ENCODE peak calls at places on chromosome X, in seven cellular contexts. K, Z, I, M, U, X and D are unnamed samples.

GRCh38 chrX:143632625-143633387 is 3.1 kb downstream of the SLITRK4 start:
- DNase-seq in K (no peak), Z (peak), I (no peak), U (no peak), X (no peak), M (no peak), D (peak)

GRCh38 chrX:119226431-119226830 is 9.7 kb upstream of the PGRMC1 start:
- DNase-seq in I (no peak), X (no peak), M (no peak), Z (peak), U (no peak), K (no peak), D (no peak)

GRCh38 chrX:2550288-2551020 is 49.7 kb upstream of the DHRSX start:
- DNase-seq in K (no peak), I (no peak), Z (no peak), X (no peak), U (no peak), M (no peak), D (no peak)

GRCh38 chrX:125012585-125012984 is 307.1 kb upstream of the TEX13C start:
- DNase-seq in X (no peak), M (no peak), I (no peak), Z (no peak), K (no peak), U (no peak), D (no peak)

GRCh38 chrX:68443155-68443868 is 10.0 kb upstream of the OPHN1 start:
- DNase-seq in K (peak), X (no peak), M (no peak), I (no peak), Z (peak), U (no peak), D (no peak)

GRCh38 chrX:40171513-40172168 is 73.9 kb upstream of the BCOR start:
- DNase-seq in U (no peak), K (no peak), Z (peak), X (no peak), I (no peak), M (no peak), D (peak)

GRCh38 chrX:22526339-22526738 is 253.6 kb downstream of the CBLL2 start:
- DNase-seq in X (no peak), Z (peak), K (peak), U (no peak), I (no peak), M (peak), D (no peak)

GRCh38 chrX:98379134-98379533 is 1495.4 kb downstream of the RPA4 start:
- DNase-seq in U (no peak), Z (no peak), I (no peak), M (no peak), K (no peak), X (no peak), D (no peak)

GRCh38 chrX:19855700-19856381 is 31.6 kb downstream of the SH3KBP1 start:
- DNase-seq in Z (no peak), X (no peak), I (no peak), U (peak), M (no peak), K (no peak), D (no peak)

GRCh38 chrX:23732704-23733103 is 10.4 kb downstream of the ACOT9 start:
- DNase-seq in M (no peak), Z (peak), I (no peak), U (no peak), K (no peak), X (no peak), D (no peak)

GRCh38 chrX:130174051-130174704 is 2.4 kb downstream of the RAB33A start:
- DNase-seq in U (no peak), I (peak), K (peak), X (peak), Z (peak), M (no peak), D (peak)

GRCh38 chrX:50497067-50497466 is 26.4 kb upstream of the DGKK start:
- DNase-seq in Z (no peak), U (no peak), X (no peak), K (no peak), M (no peak), I (no peak), D (no peak)

GRCh38 chrX:25020391-25021131 is 4.8 kb upstream of the ARX start:
- DNase-seq in U (no peak), I (peak), X (no peak), M (no peak), K (no peak), Z (peak), D (no peak)

GRCh38 chrX:119726900-119727555 is 31.4 kb upstream of the SOWAHD start:
- DNase-seq in U (no peak), I (no peak), X (no peak), Z (peak), M (no peak), K (no peak), D (no peak)

GRCh38 chrX:134764202-134764785 is 106.0 kb upstream of the PLAC1 start:
- DNase-seq in M (peak), U (no peak), I (no peak), X (no peak), K (no peak), Z (peak), D (no peak)
- TF ChIP-seq CTCF in M (peak), U (peak), I (no peak), X (no peak), K (peak), Z (peak), D (no peak)

GRCh38 chrX:49175875-49176274 is 4.2 kb downstream of the PLP2 start:
- DNase-seq in K (no peak), Z (no peak), X (no peak), U (no peak), I (no peak), M (no peak), D (no peak)

GRCh38 chrX:49175435-49175834 is 3.7 kb downstream of the PLP2 start:
- DNase-seq in I (no peak), K (no peak), U (no peak), Z (peak), X (no peak), M (no peak), D (no peak)

GRCh38 chrX:49172280-49172780 is 632 bp downstream of the PLP2 start:
- DNase-seq in X (peak), I (peak), M (no peak), K (peak), Z (peak), U (peak), D (peak)

GRCh38 chrX:49174723-49175122 is 3.0 kb downstream of the PLP2 start:
- DNase-seq in I (no peak), M (no peak), Z (peak), X (no peak), K (no peak), U (no peak), D (no peak)

GRCh38 chrX:49171752-49172279 is at the start of gene PLP2:
- DNase-seq in K (peak), Z (peak), U (peak), I (peak), M (no peak), X (no peak), D (peak)
- TF ChIP-seq POLR2A in K (peak), Z (peak), U (no peak), I (no peak), M (peak), X (no peak), D (no peak)

GRCh38 chrX:47497274-47497673 is 14.3 kb upstream of the ZNF41 start:
- DNase-seq in U (no peak), X (no peak), K (peak), I (no peak), Z (peak), M (no peak), D (no peak)
- TF ChIP-seq CTCF in U (peak), X (no peak), K (peak), I (no peak), Z (peak), M (peak), D (no peak)

DNA sequence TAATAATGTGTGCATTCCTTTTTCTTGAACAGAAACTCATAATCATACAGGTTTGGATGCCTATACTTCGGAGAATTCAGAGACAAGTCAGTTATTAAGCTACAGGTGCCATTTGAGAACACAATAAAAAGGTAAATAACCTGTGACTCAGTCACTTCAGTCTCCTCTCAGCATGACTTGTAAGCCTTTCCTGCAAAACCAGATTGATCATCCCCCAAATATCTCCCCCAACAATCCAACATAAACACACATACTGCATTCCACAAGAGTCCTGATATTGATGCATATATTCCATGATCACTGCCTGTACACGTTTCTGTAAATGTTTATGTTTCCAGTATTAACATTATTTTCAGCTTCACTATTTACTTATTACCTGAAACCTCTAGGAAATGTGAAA is 110.8 kb downstream of the PWWP3B start:
- DNase-seq in Z (no peak), I (no peak), U (no peak), X (no peak), K (no peak), M (no peak), D (no peak)
- TF ChIP-seq POLR2A in Z (no peak), I (no peak), U (no peak), X (no peak), K (no peak), M (no peak), D (no peak)